ENCODE peak calls at places on chromosome 14, in four cellular contexts. C, B, A and G are unnamed samples.

GRCh38 chr14:54746019-54746418 is 156.6 kb downstream of the GCH1 start:
- DNase-seq in B (no peak), A (no peak), C (no peak), G (no peak)

GRCh38 chr14:102213984-102214658 is 74.4 kb downstream of the WDR20 start:
- DNase-seq in C (no peak), A (no peak), B (no peak), G (no peak)

GRCh38 chr14:57364659-57365450 is 25.5 kb upstream of the NAA30 start:
- DNase-seq in C (no peak), B (no peak), A (no peak), G (no peak)

GRCh38 chr14:61240206-61240605 is 40.9 kb downstream of the TMEM30B start:
- DNase-seq in B (no peak), C (no peak), A (no peak), G (no peak)

GRCh38 chr14:90179809-90180779 is 76.3 kb upstream of the PSMC1 start:
- DNase-seq in B (no peak), A (no peak), C (no peak), G (no peak)

GRCh38 chr14:42163136-42163535 is 556.5 kb downstream of the LRFN5 start:
- DNase-seq in C (no peak), A (no peak), B (no peak), G (no peak)

GRCh38 chr14:41490323-41490722 is 116.4 kb upstream of the LRFN5 start:
- DNase-seq in C (no peak), B (no peak), A (no peak), G (no peak)

GRCh38 chr14:63275611-63276010 is 43.1 kb downstream of the GPHB5 start:
- DNase-seq in C (no peak), A (no peak), B (no peak), G (no peak)

GRCh38 chr14:67722293-67722692 is 20.6 kb downstream of the RDH12 start:
- DNase-seq in C (peak), B (no peak), A (peak), G (peak)

GRCh38 chr14:96130854-96131253 is 73.8 kb upstream of the BDKRB2 start:
- DNase-seq in B (no peak), C (no peak), A (no peak), G (no peak)

GRCh38 chr14:88198441-88198840 is 124.6 kb downstream of the KCNK10 start:
- DNase-seq in C (no peak), A (no peak), B (no peak), G (no peak)

GRCh38 chr14:91283666-91284065 is 39.2 kb upstream of the GPR68 start:
- DNase-seq in C (no peak), A (no peak), B (no peak), G (no peak)

GRCh38 chr14:59354666-59355065 is 110.5 kb downstream of the GPR135 start:
- DNase-seq in A (no peak), C (no peak), B (no peak), G (no peak)

GRCh38 chr14:54617467-54617866 is 50.5 kb downstream of the SAMD4A start:
- DNase-seq in C (no peak), B (no peak), A (no peak), G (no peak)

GRCh38 chr14:29749327-29749726 is 178.3 kb downstream of the PRKD1 start:
- DNase-seq in B (peak), A (no peak), C (no peak), G (no peak)

GRCh38 chr14:53861781-53862180 is 94.8 kb downstream of the BMP4 start:
- DNase-seq in A (no peak), C (no peak), B (no peak), G (no peak)

GRCh38 chr14:23828611-23829010 is 125.0 kb upstream of the DHRS4 start:
- DNase-seq in B (no peak), A (no peak), C (peak), G (no peak)

GRCh38 chr14:70052990-70053389 is 135.8 kb downstream of the SLC8A3 start:
- DNase-seq in B (no peak), A (no peak), C (no peak), G (no peak)

GRCh38 chr14:85530626-85531025 is 682 bp downstream of the FLRT2 start:
- DNase-seq in B (no peak), A (no peak), C (no peak), G (no peak)

GRCh38 chr14:97993508-97994019 is 1196.4 kb downstream of the VRK1 start:
- DNase-seq in C (no peak), B (no peak), A (no peak), G (no peak)

GRCh38 chr14:60724080-60724618 is at the start of gene SIX4:
- DNase-seq in B (peak), C (peak), A (peak), G (peak)

GRCh38 chr14:22549981-22550670 is 38.9 kb downstream of the DAD1 start:
- DNase-seq in C (no peak), A (no peak), B (no peak), G (no peak)

GRCh38 chr14:82414853-82415539 is 881.3 kb upstream of the SEL1L start:
- DNase-seq in A (no peak), C (no peak), B (no peak), G (no peak)

GRCh38 chr14:95545769-95546168 is 10.9 kb downstream of the GLRX5 start:
- DNase-seq in A (no peak), B (peak), C (no peak), G (no peak)